ENCODE peak calls at places on chromosomes 12 and 14, in six cellular contexts. K is posterior cingulate gyrus; J is cortex of kidney; O is activated CD4-positive, alpha-beta T cell treated with anti-CD3 and anti-CD28 coated beads, Interleukin-2, amount 10 ng/mL, durations not matched to agents 7 days and 5 days; X is SW 1271; L is effector CD4-positive, alpha-beta T cell. U is an unnamed sample.
A peak's percentile ranks its signal among the peaks of the same experiment; 100 is the strongest.

GRCh38 chr12:109088818-109089217 is 4.5 kb downstream of the ALKBH2 start:
- DNase-seq in K (no peak), J (no peak), O (no peak), X (no peak), L (no peak), U (no peak)

GRCh38 chr12:115209230-115209629 is 525.3 kb upstream of the TBX3 start:
- DNase-seq in O (no peak), J (no peak), L (no peak), X (no peak), K (no peak), U (no peak)

GRCh38 chr12:67937822-67938221 is 51.4 kb upstream of the IFNG-AS1 start:
- DNase-seq in X (no peak), O (peak; percentile 7), K (no peak), J (no peak), L (no peak), U (no peak)

GRCh38 chr12:120797677-120798642 is 72.3 kb downstream of the ACADS start:
- DNase-seq in J (no peak), K (no peak), O (no peak), X (no peak), L (no peak), U (no peak)

GRCh38 chr12:52164624-52165023 is 27.2 kb downstream of the KRT80 start:
- DNase-seq in K (no peak), L (no peak), O (no peak), X (no peak), J (no peak), U (peak; percentile 56)

GRCh38 chr14:75615200-75615599 is 36.8 kb downstream of the FLVCR2 start:
- DNase-seq in K (no peak), J (no peak), O (no peak), X (no peak), L (no peak), U (no peak)

GRCh38 chr12:41527529-41528116 is 339.5 kb downstream of the PDZRN4 start:
- DNase-seq in O (no peak), X (no peak), J (no peak), K (no peak), L (no peak), U (no peak)

GRCh38 chr14:85934886-85935254 is 404.9 kb downstream of the FLRT2 start:
- DNase-seq in O (no peak), L (no peak), X (no peak), K (no peak), J (no peak), U (no peak)

GRCh38 chr14:44846232-44846824 is 115.4 kb downstream of the KLHL28 start:
- DNase-seq in L (no peak), X (no peak), J (no peak), O (peak; percentile 17), K (no peak), U (no peak)

GRCh38 chr14:49512571-49512970 is 73.6 kb downstream of the RPS29 start:
- DNase-seq in L (no peak), J (no peak), O (no peak), X (no peak), K (no peak), U (no peak)

U was measured in PC-9.